ENCODE peak calls at places on chromosomes 12 and 14, in eight cellular contexts. S is endothelial cell of umbilical vein, R is A549, T is stomach, Y is breast epithelium, B is heart left ventricle, Z is GM12878, L is right lobe of liver. X is an unnamed sample. For H3K4me1, the result is how much of the 10 kb centered on the place peaks cover.

GRCh38 chr14:83561261-83561660 is 1968.7 kb upstream of the FLRT2 start:
- DNase-seq in Y (no peak), S (no peak), T (no peak), B (no peak), Z (no peak), R (no peak), L (no peak), X (no peak)

GRCh38 chr12:19688489-19688888 is 249.2 kb downstream of the AEBP2 start:
- DNase-seq in Z (no peak), S (peak), Y (no peak), R (no peak), B (no peak), L (no peak), T (no peak), X (no peak)

GRCh38 chr14:95313707-95314106 is 6.0 kb downstream of the CLMN start:
- DNase-seq in T (peak), S (no peak), Z (no peak), R (peak), L (peak), B (peak), Y (no peak), X (peak)

GRCh38 chr14:60803871-60804270 is 69.3 kb downstream of the MNAT1 start:
- DNase-seq in R (no peak), Y (no peak), L (no peak), S (no peak), T (no peak), B (no peak), Z (no peak), X (no peak)

GRCh38 chr12:39623919-39624318 is 4.3 kb upstream of the ABCD2 start:
- DNase-seq in B (no peak), Y (no peak), S (no peak), Z (no peak), L (no peak), R (no peak), T (no peak), X (no peak)

GRCh38 chr14:102392506-102392905 is 29.8 kb downstream of the TECPR2 start:
- DNase-seq in R (no peak), Z (no peak), B (no peak), Y (no peak), L (no peak), S (no peak), T (no peak), X (no peak)

GRCh38 chr14:50550294-50550693 is 9.7 kb upstream of the ATL1 start:
- DNase-seq in B (no peak), T (no peak), R (no peak), L (no peak), S (no peak), Z (no peak), Y (no peak), X (no peak)

GRCh38 chr12:56080556-56081138 is 682 bp downstream of the ERBB3 start:
- DNase-seq in Y (peak), L (peak), S (no peak), Z (no peak), R (no peak), B (no peak), T (peak), X (peak)

GRCh38 chr14:77908847-77909246 is 108.9 kb downstream of the ADCK1 start:
- DNase-seq in S (no peak), R (no peak), B (no peak), T (no peak), L (no peak), Z (no peak), Y (no peak), X (no peak)

GRCh38 chr12:96520767-96521166 is 31.4 kb downstream of the CFAP54 start:
- DNase-seq in S (no peak), Z (no peak), Y (no peak), R (no peak), B (no peak), T (no peak), L (no peak), X (no peak)

GRCh38 chr12:99769581-99769980 is 122.0 kb downstream of the GARIN6 start:
- DNase-seq in B (no peak), L (no peak), Y (no peak), Z (no peak), R (no peak), S (no peak), T (no peak), X (no peak)

GRCh38 chr14:36506732-36507614 is 13.1 kb downstream of the NKX2-1 start:
- DNase-seq in Y (no peak), T (no peak), Z (no peak), L (no peak), S (no peak), R (no peak), B (no peak), X (peak)

GRCh38 chr14:92637864-92638263 is 110.6 kb downstream of the LGMN start:
- DNase-seq in Z (no peak), S (no peak), T (no peak), L (no peak), Y (no peak), B (no peak), R (no peak), X (no peak)

GRCh38 chr12:3673960-3674708 is 78.8 kb downstream of the CRACR2A start:
- DNase-seq in B (no peak), S (no peak), T (no peak), Z (no peak), L (no peak), R (no peak), Y (no peak), X (no peak)
- H3K4me1 ChIP-seq in B (under half), S (under half), T (under half), Z (under half), L (under half), R (under half), Y (under half), X (under half)

GRCh38 chr12:12725956-12726542 is 8.9 kb downstream of the CDKN1B start:
- DNase-seq in T (no peak), L (no peak), Y (no peak), Z (no peak), S (no peak), R (no peak), B (no peak), X (no peak)

GRCh38 chr12:12724421-12725085 is 7.4 kb downstream of the CDKN1B start:
- DNase-seq in L (no peak), T (no peak), B (no peak), Y (no peak), R (peak), Z (no peak), S (no peak), X (no peak)

GRCh38 chr12:12725086-12725955 is 8.2 kb downstream of the CDKN1B start:
- DNase-seq in S (peak), B (peak), L (peak), R (peak), Y (peak), Z (peak), T (peak), X (peak)

GRCh38 chr12:12723681-12724420 is 6.7 kb downstream of the CDKN1B start:
- DNase-seq in L (peak), Y (no peak), B (peak), S (peak), R (peak), T (peak), Z (no peak), X (peak)

DNA sequence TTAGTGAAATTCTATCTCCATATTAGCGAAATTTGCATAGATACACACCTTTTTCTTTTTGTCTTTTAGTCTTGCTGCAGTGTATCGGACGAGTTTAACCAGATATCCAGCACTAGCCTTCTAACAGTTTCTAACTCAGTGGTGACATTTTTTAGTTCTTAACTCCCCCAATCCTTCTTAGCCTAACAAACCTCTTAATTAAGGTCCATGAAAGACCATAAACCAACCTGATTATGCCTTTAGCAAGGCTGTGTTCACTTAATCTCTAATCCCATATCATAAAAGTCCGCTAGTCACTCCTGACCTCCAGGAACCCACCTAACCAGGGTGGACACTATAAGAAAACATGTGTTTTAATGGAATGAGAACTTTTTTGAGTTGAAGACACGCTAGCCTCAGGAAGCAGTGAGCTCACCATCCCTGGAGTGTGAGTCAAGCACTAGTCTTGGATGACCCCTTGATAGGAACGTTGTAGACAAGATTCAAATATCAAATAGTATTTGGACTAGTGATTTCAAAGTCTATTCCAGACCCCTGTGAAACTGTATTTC is 9.4 kb downstream of the CDKN1B start:
- DNase-seq in Z (no peak), S (peak), R (peak), T (no peak), B (no peak), L (no peak), Y (no peak), X (no peak)
- TF ChIP-seq POLR2A in Z (no peak), S (peak), R (no peak), T (no peak), B (no peak), L (no peak), Y (no peak), X (no peak)

GRCh38 chr12:119072463-119072862 is 91.1 kb downstream of the SRRM4 start:
- DNase-seq in T (no peak), B (no peak), Z (no peak), Y (no peak), R (no peak), L (no peak), S (no peak), X (no peak)
- H3K4me1 ChIP-seq in T (under half), B (under half), Z (under half), Y (under half), R (under half), L (under half), S (under half), X (under half)

GRCh38 chr12:1662761-1663439 is 28.0 kb upstream of the ADIPOR2 start:
- DNase-seq in T (peak), B (no peak), S (no peak), Z (no peak), L (peak), Y (no peak), R (peak), X (peak)
- TF ChIP-seq POLR2A in T (no peak), B (no peak), S (no peak), Z (no peak), L (peak), Y (no peak), R (no peak), X (no peak)

GRCh38 chr12:28939427-28939826 is 209.7 kb upstream of the FAR2 start:
- DNase-seq in S (peak), Y (no peak), B (no peak), L (no peak), T (no peak), Z (no peak), R (no peak), X (no peak)

GRCh38 chr12:28937196-28937595 is 211.9 kb upstream of the FAR2 start:
- DNase-seq in Y (no peak), R (no peak), S (peak), B (no peak), Z (no peak), L (no peak), T (no peak), X (no peak)

GRCh38 chr12:28938056-28938455 is 211.0 kb upstream of the FAR2 start:
- DNase-seq in Z (no peak), T (no peak), R (no peak), Y (no peak), B (no peak), S (no peak), L (no peak), X (no peak)

GRCh38 chr12:28936711-28937110 is 212.4 kb upstream of the FAR2 start:
- DNase-seq in Y (no peak), L (no peak), R (no peak), Z (no peak), T (no peak), S (no peak), B (no peak), X (no peak)

GRCh38 chr12:28938581-28939301 is 210.3 kb upstream of the FAR2 start:
- DNase-seq in S (peak), Y (no peak), R (no peak), B (no peak), T (no peak), L (no peak), Z (no peak), X (no peak)
- H3K4me1 ChIP-seq in S (under half), Y (under half), R (under half), B (under half), T (under half), L (under half), Z (under half), X (under half)

GRCh38 chr14:105091335-105092123 is 26.3 kb upstream of the GPR132 start:
- DNase-seq in R (peak), B (peak), Z (no peak), T (peak), S (no peak), L (peak), Y (peak), X (peak)
- TF ChIP-seq POLR2A in R (peak), B (no peak), Z (no peak), T (no peak), S (no peak), L (peak), Y (no peak), X (no peak)

DNA sequence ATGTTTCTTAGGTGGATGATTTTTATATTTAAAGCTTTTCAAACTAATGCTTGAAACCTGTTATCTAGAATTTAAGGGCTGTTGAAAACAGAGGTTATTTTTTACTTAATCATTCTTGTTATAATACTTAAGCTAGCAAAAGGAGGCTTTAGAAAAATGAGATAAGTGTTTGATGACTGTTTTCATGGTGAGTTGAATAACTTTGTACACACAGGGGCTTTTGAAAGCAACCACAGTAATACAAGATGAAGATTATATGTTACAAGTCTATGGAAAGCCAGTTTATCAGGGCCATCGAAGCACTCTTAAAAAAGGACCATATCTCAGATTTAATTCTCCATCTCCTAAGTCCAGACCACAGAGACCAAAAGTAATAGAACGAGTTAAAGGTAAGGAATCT is 33.3 kb downstream of the KIAA0586 start:
- DNase-seq in Z (no peak), T (no peak), R (no peak), B (no peak), L (no peak), Y (no peak), S (no peak), X (no peak)
- H3K4me1 ChIP-seq in Z (under half), T (under half), R (under half), B (under half), L (under half), Y (under half), S (under half), X (under half)

GRCh38 chr12:113247123-113248045 is 26.1 kb downstream of the TPCN1 start:
- DNase-seq in S (peak), B (no peak), Y (no peak), T (no peak), R (no peak), L (no peak), Z (no peak), X (peak)

GRCh38 chr12:113248842-113249435 is 27.7 kb downstream of the TPCN1 start:
- DNase-seq in Z (no peak), B (no peak), S (no peak), T (no peak), R (no peak), Y (no peak), L (no peak), X (no peak)

GRCh38 chr12:113244015-113244983 is 23.0 kb downstream of the TPCN1 start:
- DNase-seq in R (no peak), T (peak), S (peak), B (peak), Z (no peak), Y (peak), L (peak), X (peak)

GRCh38 chr12:113248046-113248825 is 27.0 kb downstream of the TPCN1 start:
- DNase-seq in T (no peak), S (no peak), Y (no peak), L (no peak), B (no peak), Z (no peak), R (no peak), X (peak)

GRCh38 chr12:113246478-113247122 is 25.3 kb downstream of the TPCN1 start:
- DNase-seq in Y (peak), R (no peak), S (no peak), Z (no peak), T (peak), B (no peak), L (peak), X (no peak)
- TF ChIP-seq POLR2A in Y (no peak), R (no peak), S (no peak), Z (no peak), T (no peak), B (no peak), L (no peak), X (no peak)

GRCh38 chr12:121996945-121997612 is 24.6 kb upstream of the BCL7A start:
- DNase-seq in B (no peak), Y (no peak), R (no peak), T (no peak), S (no peak), L (no peak), Z (no peak), X (no peak)

GRCh38 chr12:121990692-121991603 is 30.7 kb upstream of the BCL7A start:
- DNase-seq in B (no peak), Y (no peak), L (no peak), S (no peak), R (no peak), Z (peak), T (no peak), X (no peak)

GRCh38 chr12:121992059-121992879 is 29.4 kb upstream of the BCL7A start:
- DNase-seq in Z (peak), R (peak), Y (no peak), B (no peak), S (peak), T (no peak), L (no peak), X (peak)

GRCh38 chr12:122001379-122002209 is 20.1 kb upstream of the BCL7A start:
- DNase-seq in T (no peak), R (no peak), Y (no peak), S (no peak), L (no peak), Z (no peak), B (no peak), X (no peak)

DNA sequence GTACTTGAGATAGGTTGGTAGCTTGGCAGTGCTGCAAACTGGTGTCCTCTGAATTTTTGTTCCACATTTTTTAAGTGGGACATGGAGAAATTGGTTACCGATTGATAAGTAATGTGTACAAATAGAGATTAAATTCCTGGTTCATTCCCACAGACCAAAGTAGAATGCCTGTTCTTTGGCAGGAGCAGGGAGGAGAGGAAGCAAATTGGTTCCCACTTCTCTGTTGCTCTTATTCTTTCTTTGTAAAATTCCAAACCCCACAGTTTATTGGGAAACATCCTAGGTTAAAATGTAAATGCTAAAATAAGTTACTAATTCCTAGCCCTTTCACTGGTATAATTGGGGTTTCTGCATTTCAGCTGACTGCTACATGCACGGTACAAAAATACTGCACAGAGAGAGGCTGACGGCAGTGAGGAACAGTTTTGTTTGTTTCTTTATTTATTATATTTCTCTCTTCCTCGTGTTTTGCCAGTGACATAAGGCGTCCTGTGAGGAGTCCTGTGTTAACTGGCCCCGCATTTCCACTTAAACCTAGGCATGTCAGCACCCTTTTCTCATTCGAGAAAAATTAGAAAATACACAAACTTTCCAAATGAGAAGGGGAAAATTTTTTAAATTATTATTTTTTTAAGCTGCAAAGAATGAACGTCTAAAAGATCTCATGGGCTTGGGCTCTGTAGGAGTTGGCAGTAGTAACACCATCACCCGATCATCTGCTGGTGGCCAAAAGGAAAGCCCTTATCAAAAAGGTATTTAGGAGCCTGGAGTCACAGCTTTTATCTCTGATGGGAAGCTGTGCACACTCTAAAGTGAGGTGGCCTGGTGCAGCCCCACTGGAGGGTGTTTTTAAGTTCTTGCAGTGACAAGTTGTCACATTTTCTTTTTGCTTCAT is 25.4 kb upstream of the BCL7A start:
- DNase-seq in L (no peak), T (no peak), R (no peak), S (no peak), B (no peak), Y (no peak), Z (no peak), X (peak)
- H3K4me1 ChIP-seq in L (under half), T (under half), R (under half), S (under half), B (under half), Y (under half), Z (under half), X (under half)

GRCh38 chr14:67816326-67817009 is at the start of gene ZFYVE26:
- DNase-seq in R (peak), Z (peak), S (peak), Y (peak), T (peak), L (peak), B (peak), X (peak)
- TF ChIP-seq POLR2A in R (peak), Z (peak), S (peak), Y (peak), T (no peak), L (peak), B (no peak), X (peak)

X was measured in thyroid gland.